ENCODE peak calls at places on chromosomes 12 and 14, in eight cellular contexts. One of them, this sample, is unnamed.

GRCh38 chr12:113867258-113867657 is 98.9 kb downstream of the RBM19 start:
- DNase-seq in astrocyte of the spinal cord: no peak
- DNase-seq in gastrocnemius medialis: no peak
- DNase-seq in CD4-positive, alpha-beta T cell: no peak
- DNase-seq in progenitor cell of endocrine pancreas: no peak
- DNase-seq in pancreas: no peak
- DNase-seq in AG09309: no peak
- DNase-seq in fibroblast of the aortic adventitia: no peak
- DNase-seq in this sample: no peak

GRCh38 chr12:2739069-2739468 is 55.7 kb upstream of the FKBP4 start:
- DNase-seq in astrocyte of the spinal cord: no peak
- DNase-seq in gastrocnemius medialis: no peak
- DNase-seq in CD4-positive, alpha-beta T cell: no peak
- DNase-seq in progenitor cell of endocrine pancreas: no peak
- DNase-seq in pancreas: no peak
- DNase-seq in AG09309: no peak
- DNase-seq in fibroblast of the aortic adventitia: no peak
- DNase-seq in this sample: no peak

GRCh38 chr14:31189346-31190219 is 18.0 kb downstream of the HECTD1 start:
- DNase-seq in astrocyte of the spinal cord: no peak
- DNase-seq in gastrocnemius medialis: no peak
- DNase-seq in CD4-positive, alpha-beta T cell: no peak
- DNase-seq in progenitor cell of endocrine pancreas: no peak
- DNase-seq in pancreas: no peak
- DNase-seq in AG09309: no peak
- DNase-seq in fibroblast of the aortic adventitia: no peak
- DNase-seq in this sample: no peak

GRCh38 chr14:21090940-21091663 is 7.4 kb downstream of the ZNF219 start:
- DNase-seq in astrocyte of the spinal cord: no peak
- DNase-seq in gastrocnemius medialis: no peak
- DNase-seq in CD4-positive, alpha-beta T cell: no peak
- DNase-seq in progenitor cell of endocrine pancreas: no peak
- DNase-seq in pancreas: peak; percentile 54
- DNase-seq in AG09309: no peak
- DNase-seq in fibroblast of the aortic adventitia: no peak
- DNase-seq in this sample: no peak

GRCh38 chr12:120584343-120585149 is 3.3 kb upstream of the POP5 start:
- DNase-seq in astrocyte of the spinal cord: no peak
- DNase-seq in gastrocnemius medialis: peak; percentile 36
- DNase-seq in CD4-positive, alpha-beta T cell: peak; percentile 42
- DNase-seq in progenitor cell of endocrine pancreas: peak; percentile 42
- DNase-seq in pancreas: peak; percentile 77
- DNase-seq in AG09309: no peak
- DNase-seq in fibroblast of the aortic adventitia: peak; percentile 16
- DNase-seq in this sample: no peak

GRCh38 chr14:74950795-74951442 is 4.5 kb downstream of the PGF start:
- DNase-seq in astrocyte of the spinal cord: no peak
- DNase-seq in gastrocnemius medialis: no peak
- DNase-seq in CD4-positive, alpha-beta T cell: no peak
- DNase-seq in progenitor cell of endocrine pancreas: no peak
- DNase-seq in pancreas: no peak
- DNase-seq in AG09309: no peak
- DNase-seq in fibroblast of the aortic adventitia: no peak
- DNase-seq in this sample: no peak

GRCh38 chr12:120007272-120007671 is 18.2 kb downstream of the BICDL1 start:
- DNase-seq in astrocyte of the spinal cord: no peak
- DNase-seq in gastrocnemius medialis: peak; percentile 16
- DNase-seq in CD4-positive, alpha-beta T cell: peak; percentile 64
- DNase-seq in progenitor cell of endocrine pancreas: no peak
- DNase-seq in pancreas: no peak
- DNase-seq in AG09309: no peak
- DNase-seq in fibroblast of the aortic adventitia: no peak
- DNase-seq in this sample: no peak

GRCh38 chr12:50397122-50397650 is 777 bp upstream of the FAM186A start:
- DNase-seq in astrocyte of the spinal cord: no peak
- DNase-seq in gastrocnemius medialis: no peak
- DNase-seq in CD4-positive, alpha-beta T cell: no peak
- DNase-seq in progenitor cell of endocrine pancreas: no peak
- DNase-seq in pancreas: no peak
- DNase-seq in AG09309: no peak
- DNase-seq in fibroblast of the aortic adventitia: peak; percentile 22
- DNase-seq in this sample: no peak

GRCh38 chr12:72268386-72268785 is 3.8 kb upstream of the TRHDE start:
- DNase-seq in astrocyte of the spinal cord: no peak
- DNase-seq in gastrocnemius medialis: no peak
- DNase-seq in CD4-positive, alpha-beta T cell: no peak
- DNase-seq in progenitor cell of endocrine pancreas: no peak
- DNase-seq in pancreas: no peak
- DNase-seq in AG09309: no peak
- DNase-seq in fibroblast of the aortic adventitia: no peak
- DNase-seq in this sample: no peak

GRCh38 chr12:101414533-101415119 is 7.1 kb upstream of the ARL1 start:
- DNase-seq in astrocyte of the spinal cord: peak; percentile 72
- DNase-seq in gastrocnemius medialis: no peak
- DNase-seq in CD4-positive, alpha-beta T cell: no peak
- DNase-seq in progenitor cell of endocrine pancreas: no peak
- DNase-seq in pancreas: no peak
- DNase-seq in AG09309: peak; percentile 29
- DNase-seq in fibroblast of the aortic adventitia: peak; percentile 75
- DNase-seq in this sample: peak; percentile 42

GRCh38 chr14:100779691-100780080 is 46.2 kb upstream of the MEG3 start:
- DNase-seq in astrocyte of the spinal cord: no peak
- DNase-seq in gastrocnemius medialis: no peak
- DNase-seq in CD4-positive, alpha-beta T cell: no peak
- DNase-seq in progenitor cell of endocrine pancreas: no peak
- DNase-seq in pancreas: no peak
- DNase-seq in AG09309: no peak
- DNase-seq in fibroblast of the aortic adventitia: no peak
- DNase-seq in this sample: no peak

GRCh38 chr14:91127411-91127810 is 13.5 kb downstream of the DGLUCY start:
- DNase-seq in astrocyte of the spinal cord: no peak
- DNase-seq in gastrocnemius medialis: peak; percentile 96
- DNase-seq in CD4-positive, alpha-beta T cell: no peak
- DNase-seq in progenitor cell of endocrine pancreas: no peak
- DNase-seq in pancreas: peak; percentile 79
- DNase-seq in AG09309: no peak
- DNase-seq in fibroblast of the aortic adventitia: no peak
- DNase-seq in this sample: no peak

GRCh38 chr14:97251423-97252155 is 454.4 kb downstream of the VRK1 start:
- DNase-seq in astrocyte of the spinal cord: no peak
- DNase-seq in gastrocnemius medialis: no peak
- DNase-seq in CD4-positive, alpha-beta T cell: no peak
- DNase-seq in progenitor cell of endocrine pancreas: no peak
- DNase-seq in pancreas: no peak
- DNase-seq in AG09309: no peak
- DNase-seq in fibroblast of the aortic adventitia: no peak
- DNase-seq in this sample: no peak

GRCh38 chr12:34295366-34296142 is 273.3 kb downstream of the ALG10 start:
- DNase-seq in astrocyte of the spinal cord: no peak
- DNase-seq in gastrocnemius medialis: no peak
- DNase-seq in CD4-positive, alpha-beta T cell: no peak
- DNase-seq in progenitor cell of endocrine pancreas: no peak
- DNase-seq in pancreas: peak; percentile 32
- DNase-seq in AG09309: no peak
- DNase-seq in fibroblast of the aortic adventitia: no peak
- DNase-seq in this sample: no peak

GRCh38 chr12:24418157-24418556 is 468.7 kb upstream of the SOX5 start:
- DNase-seq in astrocyte of the spinal cord: peak; percentile 16
- DNase-seq in gastrocnemius medialis: no peak
- DNase-seq in CD4-positive, alpha-beta T cell: no peak
- DNase-seq in progenitor cell of endocrine pancreas: no peak
- DNase-seq in pancreas: no peak
- DNase-seq in AG09309: no peak
- DNase-seq in fibroblast of the aortic adventitia: no peak
- DNase-seq in this sample: no peak

GRCh38 chr14:79016828-79017505 is 846.8 kb downstream of the NRXN3 start:
- DNase-seq in astrocyte of the spinal cord: peak; percentile 79
- DNase-seq in gastrocnemius medialis: no peak
- DNase-seq in CD4-positive, alpha-beta T cell: no peak
- DNase-seq in progenitor cell of endocrine pancreas: no peak
- DNase-seq in pancreas: no peak
- DNase-seq in AG09309: peak; percentile 62
- DNase-seq in fibroblast of the aortic adventitia: peak; percentile 59
- DNase-seq in this sample: peak; percentile 64

GRCh38 chr12:114671664-114672476 is 12.1 kb downstream of the TBX3 start:
- DNase-seq in astrocyte of the spinal cord: peak; percentile 50
- DNase-seq in gastrocnemius medialis: peak; percentile 26
- DNase-seq in CD4-positive, alpha-beta T cell: no peak
- DNase-seq in progenitor cell of endocrine pancreas: no peak
- DNase-seq in pancreas: no peak
- DNase-seq in AG09309: no peak
- DNase-seq in fibroblast of the aortic adventitia: no peak
- DNase-seq in this sample: no peak

GRCh38 chr12:27964123-27964522 is 8.4 kb downstream of the PTHLH start:
- DNase-seq in astrocyte of the spinal cord: peak; percentile 47
- DNase-seq in gastrocnemius medialis: no peak
- DNase-seq in CD4-positive, alpha-beta T cell: no peak
- DNase-seq in progenitor cell of endocrine pancreas: no peak
- DNase-seq in pancreas: no peak
- DNase-seq in AG09309: no peak
- DNase-seq in fibroblast of the aortic adventitia: no peak
- DNase-seq in this sample: no peak

GRCh38 chr14:91142214-91142668 is 28.4 kb downstream of the DGLUCY start:
- DNase-seq in astrocyte of the spinal cord: no peak
- DNase-seq in gastrocnemius medialis: no peak
- DNase-seq in CD4-positive, alpha-beta T cell: no peak
- DNase-seq in progenitor cell of endocrine pancreas: no peak
- DNase-seq in pancreas: no peak
- DNase-seq in AG09309: no peak
- DNase-seq in fibroblast of the aortic adventitia: no peak
- DNase-seq in this sample: no peak

GRCh38 chr14:91309756-91310280 is 65.3 kb upstream of the GPR68 start:
- DNase-seq in astrocyte of the spinal cord: no peak
- DNase-seq in gastrocnemius medialis: no peak
- DNase-seq in CD4-positive, alpha-beta T cell: no peak
- DNase-seq in progenitor cell of endocrine pancreas: no peak
- DNase-seq in pancreas: no peak
- DNase-seq in AG09309: no peak
- DNase-seq in fibroblast of the aortic adventitia: no peak
- DNase-seq in this sample: no peak

GRCh38 chr14:48616941-48617340 is 941.5 kb upstream of the MDGA2 start:
- DNase-seq in astrocyte of the spinal cord: no peak
- DNase-seq in gastrocnemius medialis: no peak
- DNase-seq in CD4-positive, alpha-beta T cell: no peak
- DNase-seq in progenitor cell of endocrine pancreas: no peak
- DNase-seq in pancreas: no peak
- DNase-seq in AG09309: no peak
- DNase-seq in fibroblast of the aortic adventitia: no peak
- DNase-seq in this sample: no peak

GRCh38 chr12:109888179-109889020 is 8.1 kb upstream of the GLTP start:
- DNase-seq in astrocyte of the spinal cord: peak; percentile 89
- DNase-seq in gastrocnemius medialis: no peak
- DNase-seq in CD4-positive, alpha-beta T cell: no peak
- DNase-seq in progenitor cell of endocrine pancreas: no peak
- DNase-seq in pancreas: no peak
- DNase-seq in AG09309: peak; percentile 90
- DNase-seq in fibroblast of the aortic adventitia: peak; percentile 95
- DNase-seq in this sample: no peak

GRCh38 chr14:94671870-94672444 is 59.8 kb downstream of the SERPINA3 start:
- DNase-seq in astrocyte of the spinal cord: peak; percentile 36
- DNase-seq in gastrocnemius medialis: no peak
- DNase-seq in CD4-positive, alpha-beta T cell: no peak
- DNase-seq in progenitor cell of endocrine pancreas: no peak
- DNase-seq in pancreas: no peak
- DNase-seq in AG09309: no peak
- DNase-seq in fibroblast of the aortic adventitia: no peak
- DNase-seq in this sample: no peak

DNA sequence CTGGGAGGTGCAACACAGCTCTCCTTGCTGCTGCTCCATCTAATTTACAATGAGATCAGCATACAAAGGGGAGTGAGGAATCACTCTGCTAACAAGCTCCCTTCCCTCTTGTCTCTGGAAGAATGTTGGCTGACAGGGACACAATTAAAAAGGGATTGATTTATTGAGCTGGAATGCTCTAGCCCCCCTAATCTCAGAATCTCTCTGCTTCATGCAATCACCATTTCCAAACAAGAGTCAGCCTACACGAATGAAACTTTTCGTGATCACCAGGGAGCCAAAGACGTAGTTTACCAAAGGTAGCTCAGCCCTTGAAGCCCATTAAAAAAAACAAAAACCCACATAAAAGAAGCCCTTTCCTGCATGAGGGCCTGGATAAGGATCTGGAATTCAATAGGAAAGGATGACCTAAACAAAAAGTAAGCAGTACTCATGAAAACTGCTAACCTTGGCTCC is 223.8 kb downstream of the C12orf75 start:
- DNase-seq in astrocyte of the spinal cord: no peak
- DNase-seq in gastrocnemius medialis: no peak
- DNase-seq in CD4-positive, alpha-beta T cell: no peak
- DNase-seq in progenitor cell of endocrine pancreas: no peak
- DNase-seq in pancreas: no peak
- DNase-seq in AG09309: no peak
- DNase-seq in fibroblast of the aortic adventitia: no peak
- DNase-seq in this sample: no peak
- TF ChIP-seq CTCF in astrocyte of the spinal cord: no peak
- TF ChIP-seq CTCF in gastrocnemius medialis: no peak
- TF ChIP-seq CTCF in CD4-positive, alpha-beta T cell: no peak
- TF ChIP-seq CTCF in progenitor cell of endocrine pancreas: no peak
- TF ChIP-seq CTCF in pancreas: no peak
- TF ChIP-seq CTCF in AG09309: no peak
- TF ChIP-seq CTCF in fibroblast of the aortic adventitia: no peak
- TF ChIP-seq CTCF in this sample: no peak

GRCh38 chr12:56468216-56469006 is at the start of gene SPRYD4:
- DNase-seq in astrocyte of the spinal cord: peak; percentile 94
- DNase-seq in gastrocnemius medialis: peak; percentile 91
- DNase-seq in CD4-positive, alpha-beta T cell: peak; percentile 89
- DNase-seq in progenitor cell of endocrine pancreas: peak; percentile 77
- DNase-seq in pancreas: peak; percentile 97
- DNase-seq in AG09309: peak; percentile 46
- DNase-seq in fibroblast of the aortic adventitia: peak; percentile 90
- DNase-seq in this sample: peak; percentile 86
- TF ChIP-seq CTCF in astrocyte of the spinal cord: peak; percentile 22
- TF ChIP-seq CTCF in gastrocnemius medialis: no peak
- TF ChIP-seq CTCF in CD4-positive, alpha-beta T cell: peak; percentile 34
- TF ChIP-seq CTCF in progenitor cell of endocrine pancreas: peak; percentile 27
- TF ChIP-seq CTCF in pancreas: no peak
- TF ChIP-seq CTCF in AG09309: peak; percentile 16
- TF ChIP-seq CTCF in fibroblast of the aortic adventitia: no peak
- TF ChIP-seq CTCF in this sample: peak; percentile 36

GRCh38 chr14:29518335-29518734 is 409.3 kb downstream of the PRKD1 start:
- DNase-seq in astrocyte of the spinal cord: peak; percentile 19
- DNase-seq in gastrocnemius medialis: no peak
- DNase-seq in CD4-positive, alpha-beta T cell: no peak
- DNase-seq in progenitor cell of endocrine pancreas: no peak
- DNase-seq in pancreas: no peak
- DNase-seq in AG09309: no peak
- DNase-seq in fibroblast of the aortic adventitia: peak; percentile 49
- DNase-seq in this sample: no peak
- TF ChIP-seq CTCF in astrocyte of the spinal cord: peak; percentile 44
- TF ChIP-seq CTCF in gastrocnemius medialis: no peak
- TF ChIP-seq CTCF in CD4-positive, alpha-beta T cell: no peak
- TF ChIP-seq CTCF in progenitor cell of endocrine pancreas: peak; percentile 33
- TF ChIP-seq CTCF in pancreas: no peak
- TF ChIP-seq CTCF in AG09309: peak; percentile 39
- TF ChIP-seq CTCF in fibroblast of the aortic adventitia: peak; percentile 63
- TF ChIP-seq CTCF in this sample: peak; percentile 37

GRCh38 chr14:68926236-68926635 is 52.9 kb downstream of the ACTN1 start:
- DNase-seq in astrocyte of the spinal cord: no peak
- DNase-seq in gastrocnemius medialis: no peak
- DNase-seq in CD4-positive, alpha-beta T cell: no peak
- DNase-seq in progenitor cell of endocrine pancreas: no peak
- DNase-seq in pancreas: no peak
- DNase-seq in AG09309: no peak
- DNase-seq in fibroblast of the aortic adventitia: no peak
- DNase-seq in this sample: no peak
- TF ChIP-seq CTCF in astrocyte of the spinal cord: peak; percentile 61
- TF ChIP-seq CTCF in gastrocnemius medialis: no peak
- TF ChIP-seq CTCF in CD4-positive, alpha-beta T cell: no peak
- TF ChIP-seq CTCF in progenitor cell of endocrine pancreas: peak; percentile 28
- TF ChIP-seq CTCF in pancreas: no peak
- TF ChIP-seq CTCF in AG09309: peak; percentile 56
- TF ChIP-seq CTCF in fibroblast of the aortic adventitia: peak; percentile 30
- TF ChIP-seq CTCF in this sample: peak; percentile 50

GRCh38 chr14:92670177-92670576 is 78.2 kb downstream of the LGMN start:
- DNase-seq in astrocyte of the spinal cord: peak; percentile 63
- DNase-seq in gastrocnemius medialis: no peak
- DNase-seq in CD4-positive, alpha-beta T cell: no peak
- DNase-seq in progenitor cell of endocrine pancreas: no peak
- DNase-seq in pancreas: no peak
- DNase-seq in AG09309: peak; percentile 86
- DNase-seq in fibroblast of the aortic adventitia: peak; percentile 93
- DNase-seq in this sample: peak; percentile 45
- TF ChIP-seq CTCF in astrocyte of the spinal cord: peak; percentile 37
- TF ChIP-seq CTCF in gastrocnemius medialis: no peak
- TF ChIP-seq CTCF in CD4-positive, alpha-beta T cell: no peak
- TF ChIP-seq CTCF in progenitor cell of endocrine pancreas: no peak
- TF ChIP-seq CTCF in pancreas: no peak
- TF ChIP-seq CTCF in AG09309: peak; percentile 53
- TF ChIP-seq CTCF in fibroblast of the aortic adventitia: peak; percentile 42
- TF ChIP-seq CTCF in this sample: peak; percentile 24

This sample was measured in astrocyte of the cerebellum.